ENCODE peak calls at places on chromosomes 6 and 20, in eight cellular contexts. Q, Y, B, E, J, R, I and Z are unnamed samples.

GRCh38 chr6:25927721-25928359 is 2.7 kb downstream of the SLC17A2 start:
- DNase-seq in Q (no peak), Y (no peak), B (no peak), E (no peak), J (no peak), R (no peak), I (no peak), Z (no peak)

GRCh38 chr6:15966000-15966399 is 162.9 kb upstream of the MYLIP start:
- DNase-seq in Q (no peak), Y (no peak), B (no peak), E (no peak), J (no peak), R (no peak), I (no peak), Z (no peak)

GRCh38 chr6:170440437-170440836 is 112.7 kb downstream of the PSMB1 start:
- DNase-seq in Q (no peak), Y (no peak), B (peak; percentile 43), E (peak; percentile 17), J (no peak), R (no peak), I (no peak), Z (no peak)

GRCh38 chr20:51132286-51132810 is 109.4 kb upstream of the KCNG1 start:
- DNase-seq in Q (no peak), Y (no peak), B (no peak), E (no peak), J (no peak), R (no peak), I (no peak), Z (no peak)

GRCh38 chr6:158757753-158758090 is 61.4 kb downstream of the EZR start:
- DNase-seq in Q (no peak), Y (no peak), B (no peak), E (peak; percentile 10), J (no peak), R (no peak), I (no peak), Z (no peak)

GRCh38 chr6:33546766-33547165 is 33.3 kb downstream of the BAK1 start:
- DNase-seq in Q (no peak), Y (no peak), B (no peak), E (no peak), J (no peak), R (no peak), I (no peak), Z (no peak)

GRCh38 chr6:132161283-132161682 is 210.1 kb upstream of the CCN2 start:
- DNase-seq in Q (no peak), Y (no peak), B (no peak), E (no peak), J (peak; percentile 33), R (no peak), I (peak; percentile 8), Z (no peak)

GRCh38 chr6:20038385-20038784 is 173.9 kb downstream of the MBOAT1 start:
- DNase-seq in Q (no peak), Y (no peak), B (no peak), E (no peak), J (no peak), R (no peak), I (no peak), Z (no peak)

GRCh38 chr6:116218172-116218633 is 35.7 kb downstream of the TSPYL4 start:
- DNase-seq in Q (no peak), Y (no peak), B (no peak), E (no peak), J (no peak), R (no peak), I (no peak), Z (no peak)

GRCh38 chr20:50450961-50451752 is 59.0 kb upstream of the PTPN1 start:
- DNase-seq in Q (no peak), Y (peak; percentile 47), B (peak; percentile 66), E (peak; percentile 48), J (no peak), R (no peak), I (no peak), Z (peak; percentile 69)

GRCh38 chr20:15792855-15793254 is 780.4 kb downstream of the KIF16B start:
- DNase-seq in Q (no peak), Y (no peak), B (no peak), E (no peak), J (no peak), R (no peak), I (no peak), Z (no peak)

GRCh38 chr6:31729979-31730630 is 1.0 kb upstream of the DDAH2 start:
- DNase-seq in Q (peak; percentile 63), Y (peak; percentile 88), B (peak; percentile 95), E (peak; percentile 83), J (peak; percentile 75), R (peak; percentile 57), I (peak; percentile 85), Z (no peak)

GRCh38 chr6:95777338-95777737 is 200.0 kb downstream of the MANEA start:
- DNase-seq in Q (no peak), Y (no peak), B (no peak), E (no peak), J (no peak), R (no peak), I (no peak), Z (no peak)

GRCh38 chr6:135358251-135358821 is 139.2 kb downstream of the AHI1 start:
- DNase-seq in Q (peak; percentile 19), Y (no peak), B (no peak), E (no peak), J (peak; percentile 79), R (no peak), I (peak; percentile 43), Z (no peak)

GRCh38 chr6:30741789-30742315 is 635 bp downstream of the FLOT1 start:
- DNase-seq in Q (no peak), Y (no peak), B (no peak), E (no peak), J (no peak), R (no peak), I (no peak), Z (no peak)

GRCh38 chr6:130009148-130009547 is 9.2 kb upstream of the L3MBTL3 start:
- DNase-seq in Q (no peak), Y (no peak), B (no peak), E (no peak), J (no peak), R (no peak), I (no peak), Z (no peak)

GRCh38 chr6:33456156-33456555 is 1.8 kb downstream of the ZBTB9 start:
- DNase-seq in Q (no peak), Y (no peak), B (no peak), E (no peak), J (no peak), R (no peak), I (no peak), Z (no peak)

GRCh38 chr6:158010591-158011477 is 29.2 kb downstream of the SYNJ2 start:
- DNase-seq in Q (no peak), Y (no peak), B (no peak), E (no peak), J (no peak), R (no peak), I (no peak), Z (no peak)

GRCh38 chr6:168616807-168617756 is 176.1 kb downstream of the SMOC2 start:
- DNase-seq in Q (no peak), Y (no peak), B (no peak), E (no peak), J (no peak), R (no peak), I (peak; percentile 35), Z (no peak)

GRCh38 chr20:13259921-13260320 is 38.8 kb downstream of the ISM1 start:
- DNase-seq in Q (no peak), Y (no peak), B (no peak), E (no peak), J (no peak), R (no peak), I (no peak), Z (no peak)

GRCh38 chr20:43538855-43539700 is 19.7 kb upstream of the SGK2 start:
- DNase-seq in Q (no peak), Y (no peak), B (no peak), E (no peak), J (no peak), R (no peak), I (no peak), Z (no peak)

GRCh38 chr6:91288741-91289140 is 701.9 kb upstream of the MAP3K7 start:
- DNase-seq in Q (no peak), Y (no peak), B (no peak), E (no peak), J (no peak), R (no peak), I (no peak), Z (no peak)

GRCh38 chr6:27287751-27288135 is 24.3 kb downstream of the POM121L2 start:
- DNase-seq in Q (no peak), Y (no peak), B (no peak), E (no peak), J (no peak), R (no peak), I (no peak), Z (no peak)

GRCh38 chr20:32569018-32569379 is 16.1 kb downstream of the NOL4L start:
- DNase-seq in Q (no peak), Y (no peak), B (no peak), E (no peak), J (no peak), R (no peak), I (no peak), Z (no peak)

GRCh38 chr6:133467231-133467981 is 226.2 kb downstream of the EYA4 start:
- DNase-seq in Q (no peak), Y (no peak), B (no peak), E (no peak), J (peak; percentile 10), R (no peak), I (no peak), Z (no peak)

GRCh38 chr20:31652917-31653385 is 15.2 kb downstream of the COX4I2 start:
- DNase-seq in Q (no peak), Y (no peak), B (no peak), E (no peak), J (no peak), R (no peak), I (no peak), Z (no peak)

GRCh38 chr20:23744726-23745646 is 5.7 kb downstream of the CST1 start:
- DNase-seq in Q (no peak), Y (no peak), B (no peak), E (no peak), J (no peak), R (no peak), I (no peak), Z (no peak)

GRCh38 chr6:129606664-129607063 is 103.3 kb downstream of the ARHGAP18 start:
- DNase-seq in Q (no peak), Y (no peak), B (no peak), E (no peak), J (no peak), R (no peak), I (no peak), Z (no peak)

GRCh38 chr6:135354407-135354806 is 143.1 kb downstream of the AHI1 start:
- DNase-seq in Q (no peak), Y (no peak), B (no peak), E (no peak), J (no peak), R (no peak), I (no peak), Z (no peak)

GRCh38 chr20:3193806-3194616 is 10.5 kb downstream of the DDRGK1 start:
- DNase-seq in Q (no peak), Y (no peak), B (no peak), E (no peak), J (no peak), R (no peak), I (no peak), Z (no peak)